ENCODE peak calls at places on chromosomes 5 and 9, in five cellular contexts. U is mammary epithelial cell, C is HAP-1, M is breast epithelium, D is neuronal stem cell. V is an unnamed sample.

GRCh38 chr5:14914603-14915277 is 43.2 kb upstream of the ANKH start:
- DNase-seq in M (no peak), U (peak; percentile 67), C (no peak), D (no peak), V (no peak)

GRCh38 chr9:95924955-95925354 is 49.5 kb downstream of the ERCC6L2 start:
- DNase-seq in M (no peak), U (no peak), D (no peak), C (no peak), V (no peak)

GRCh38 chr9:108296056-108296455 is 559.7 kb downstream of the ACTL7B start:
- DNase-seq in D (no peak), C (no peak), M (no peak), U (peak; percentile 83), V (no peak)

GRCh38 chr9:71767421-71768321 is 642 bp downstream of the CEMIP2 start:
- DNase-seq in U (no peak), D (peak; percentile 59), C (peak; percentile 76), M (peak; percentile 55), V (no peak)

GRCh38 chr9:106653111-106653697 is 209.8 kb upstream of the ZNF462 start:
- DNase-seq in M (no peak), C (no peak), D (no peak), U (no peak), V (no peak)

GRCh38 chr5:180596668-180597231 is 5.5 kb upstream of the SCGB3A1 start:
- DNase-seq in C (no peak), U (no peak), M (peak; percentile 71), D (no peak), V (no peak)

GRCh38 chr9:78871452-78872331 is 574.8 kb downstream of the PSAT1 start:
- DNase-seq in M (no peak), U (peak; percentile 88), C (no peak), D (no peak), V (no peak)

GRCh38 chr5:96483878-96484277 is 50.8 kb upstream of the PCSK1 start:
- DNase-seq in C (peak; percentile 8), U (peak; percentile 41), M (no peak), D (peak; percentile 45), V (no peak)

DNA sequence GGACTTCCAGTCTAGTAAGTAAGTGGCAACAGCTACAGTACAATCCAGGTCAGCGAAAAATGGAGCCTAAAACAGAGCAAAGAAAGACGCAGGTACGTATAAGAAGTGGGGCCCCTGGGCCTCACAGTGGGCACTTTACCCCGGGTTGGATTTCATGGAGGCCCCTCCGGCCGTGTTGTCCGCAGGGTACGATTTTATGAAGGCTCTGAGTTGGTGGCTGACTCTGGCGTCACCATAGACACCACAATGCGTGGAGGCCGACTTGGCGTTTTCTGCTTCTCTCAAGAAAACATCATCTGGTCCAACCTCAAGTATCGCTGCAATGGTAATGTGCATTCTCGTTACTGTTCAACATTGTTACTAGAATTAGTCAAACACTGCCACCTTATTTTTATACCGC is 47.1 kb downstream of the THBS4 start:
- DNase-seq in D (no peak), U (no peak), C (no peak), M (no peak), V (no peak)
- H3K4me3 ChIP-seq in D (no peak overlapping the region), U (no peak overlapping the region), C (no peak overlapping the region), M (peak overlapping the region; percentile 47), V (no peak overlapping the region)

GRCh38 chr9:98770717-98771116 is 25.6 kb downstream of the ANKS6 start:
- DNase-seq in M (no peak), D (no peak), U (no peak), C (no peak), V (no peak)
- H3K4me1 ChIP-seq in M (no peaks in the 10 kb centered on the region), D (no peaks in the 10 kb centered on the region), U (peaks cover under 1% of the 10 kb centered on the region), C (no peaks in the 10 kb centered on the region), V (no peaks in the 10 kb centered on the region)

GRCh38 chr9:121610638-121610953 is 40.8 kb upstream of the DAB2IP start:
- DNase-seq in D (no peak), M (no peak), C (no peak), U (no peak), V (no peak)

GRCh38 chr9:121616356-121616755 is 35.1 kb upstream of the DAB2IP start:
- DNase-seq in M (no peak), C (no peak), D (no peak), U (no peak), V (no peak)

GRCh38 chr9:121612511-121612998 is 38.9 kb upstream of the DAB2IP start:
- DNase-seq in U (peak; percentile 51), C (no peak), D (no peak), M (no peak), V (peak; percentile 14)

GRCh38 chr9:121609845-121610637 is 41.4 kb upstream of the DAB2IP start:
- DNase-seq in U (peak; percentile 87), D (no peak), M (peak; percentile 73), C (no peak), V (no peak)

DNA sequence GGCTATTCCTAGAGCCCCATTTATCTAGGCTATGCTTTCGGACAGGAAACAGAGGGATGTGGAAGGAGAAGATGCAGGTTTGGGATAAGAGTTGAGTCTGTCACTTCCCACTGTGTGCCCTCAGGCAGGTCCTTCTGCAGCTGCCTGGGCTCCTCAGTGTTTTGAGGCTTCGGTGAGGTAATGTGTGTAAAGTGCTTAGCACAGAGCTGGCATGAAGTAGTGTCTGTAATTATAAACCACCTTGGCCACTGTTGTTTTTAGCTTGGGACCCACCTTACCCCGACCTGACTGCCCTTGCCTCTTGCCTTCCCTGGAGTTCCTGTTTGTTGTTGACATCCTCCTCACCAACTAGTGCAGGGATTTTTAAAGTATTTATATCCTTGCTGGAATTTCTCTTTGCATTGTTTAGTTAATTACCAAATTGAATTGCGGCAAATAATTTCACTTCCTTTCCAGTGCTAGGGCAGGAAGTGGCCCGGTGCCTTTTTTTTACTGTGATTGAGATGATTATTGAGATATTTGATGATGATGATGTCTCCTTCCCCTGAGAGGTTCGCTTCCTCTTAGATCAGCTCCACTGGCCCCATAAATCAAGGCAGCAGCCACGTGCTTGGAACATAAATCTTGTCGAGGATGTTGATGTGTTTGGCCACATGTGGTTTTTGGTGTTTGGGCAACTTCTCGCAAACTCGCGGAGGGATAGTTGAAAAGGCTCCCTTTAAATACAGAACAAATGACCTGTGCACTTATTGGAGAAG is 38.2 kb upstream of the DAB2IP start:
- DNase-seq in D (no peak), C (no peak), U (no peak), M (no peak), V (peak; percentile 12)
- H3K4me3 ChIP-seq in D (no peak overlapping the region), C (no peak overlapping the region), U (no peak overlapping the region), M (no peak overlapping the region), V (no peak overlapping the region)

GRCh38 chr5:132410451-132411381 is 41.2 kb downstream of the SLC22A5 start:
- DNase-seq in U (no peak), M (no peak), D (peak; percentile 70), C (peak; percentile 54), V (peak; percentile 81)
- H3K4me1 ChIP-seq in U (peaks cover 24% of the 10 kb centered on the region), M (peaks cover 21% of the 10 kb centered on the region), D (peaks cover 3% of the 10 kb centered on the region), C (peaks cover 11% of the 10 kb centered on the region), V (peaks cover 70% of the 10 kb centered on the region)

GRCh38 chr9:129209109-129209508 is 31.0 kb upstream of the IER5L start:
- DNase-seq in C (no peak), D (no peak), U (no peak), M (no peak), V (no peak)
- H3K4me3 ChIP-seq in C (no peak overlapping the region), D (no peak overlapping the region), U (no peak overlapping the region), M (no peak overlapping the region), V (no peak overlapping the region)

DNA sequence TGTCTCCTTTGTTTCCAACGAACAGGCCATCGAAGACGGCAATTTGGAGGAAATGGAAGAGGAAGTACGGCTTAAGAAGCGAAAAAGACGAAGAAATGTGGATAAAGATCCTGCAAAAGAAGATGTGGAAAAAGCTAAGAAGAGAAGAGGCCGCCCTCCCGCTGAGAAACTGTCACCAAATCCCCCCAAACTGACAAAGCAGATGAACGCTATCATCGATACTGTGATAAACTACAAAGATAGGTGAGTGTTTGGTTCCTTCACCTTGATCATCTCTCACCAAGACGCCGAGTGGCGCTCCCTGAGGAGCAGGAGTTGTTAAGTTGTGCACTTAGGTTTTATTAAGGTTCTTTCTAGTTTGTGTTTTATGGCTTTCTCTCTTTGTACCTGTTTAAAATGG is 146.5 kb downstream of the SMARCA2 start:
- DNase-seq in D (no peak), M (no peak), U (no peak), C (no peak), V (no peak)
- H3K4me1 ChIP-seq in D (peaks cover 19% of the 10 kb centered on the region), M (peaks cover 8% of the 10 kb centered on the region), U (peaks cover 19% of the 10 kb centered on the region), C (peaks cover 37% of the 10 kb centered on the region), V (peaks cover 46% of the 10 kb centered on the region)

DNA sequence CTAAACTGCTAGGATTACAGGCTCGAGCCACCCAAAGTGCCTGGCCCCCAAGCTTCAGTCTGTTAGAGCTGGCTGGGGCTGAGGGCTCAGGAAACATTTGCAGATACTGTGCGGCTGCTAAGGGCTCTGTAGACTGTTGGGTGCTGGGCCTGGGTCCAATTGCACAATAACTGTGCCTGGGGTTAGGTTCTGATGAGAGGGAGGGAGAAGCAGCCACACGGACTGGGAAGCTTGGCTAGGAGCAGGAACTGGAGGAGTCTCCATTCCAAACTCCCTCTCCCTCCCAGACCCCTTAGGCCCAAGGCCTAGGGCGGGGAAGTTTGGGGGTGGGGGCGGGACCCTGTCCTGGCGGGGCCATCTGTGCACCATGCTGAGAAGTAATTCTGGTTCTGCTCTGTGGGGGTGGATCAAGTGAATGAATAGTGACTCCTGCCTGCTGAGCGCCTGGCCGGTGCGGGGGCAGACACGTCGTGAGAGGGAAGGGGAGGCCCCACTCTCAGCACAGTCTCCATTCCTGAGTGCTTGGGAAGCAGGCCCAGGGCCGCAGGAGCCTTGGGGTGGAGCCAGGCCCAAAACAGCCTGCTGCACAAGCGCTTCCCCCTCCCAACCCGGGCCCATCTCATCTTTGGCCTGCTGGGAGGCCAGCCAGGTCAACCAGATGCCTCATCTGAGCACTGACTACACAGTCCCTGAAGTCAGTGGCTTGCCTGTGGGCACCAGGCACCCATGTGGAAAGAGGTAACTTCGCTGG is 1.5 kb downstream of the ASS1 start:
- DNase-seq in U (peak; percentile 23), C (no peak), D (no peak), M (peak; percentile 77), V (no peak)
- H3K4me3 ChIP-seq in U (peak overlapping the region; percentile 62), C (peak overlapping the region; percentile 63), D (no peak overlapping the region), M (peak overlapping the region; percentile 65), V (no peak overlapping the region)

DNA sequence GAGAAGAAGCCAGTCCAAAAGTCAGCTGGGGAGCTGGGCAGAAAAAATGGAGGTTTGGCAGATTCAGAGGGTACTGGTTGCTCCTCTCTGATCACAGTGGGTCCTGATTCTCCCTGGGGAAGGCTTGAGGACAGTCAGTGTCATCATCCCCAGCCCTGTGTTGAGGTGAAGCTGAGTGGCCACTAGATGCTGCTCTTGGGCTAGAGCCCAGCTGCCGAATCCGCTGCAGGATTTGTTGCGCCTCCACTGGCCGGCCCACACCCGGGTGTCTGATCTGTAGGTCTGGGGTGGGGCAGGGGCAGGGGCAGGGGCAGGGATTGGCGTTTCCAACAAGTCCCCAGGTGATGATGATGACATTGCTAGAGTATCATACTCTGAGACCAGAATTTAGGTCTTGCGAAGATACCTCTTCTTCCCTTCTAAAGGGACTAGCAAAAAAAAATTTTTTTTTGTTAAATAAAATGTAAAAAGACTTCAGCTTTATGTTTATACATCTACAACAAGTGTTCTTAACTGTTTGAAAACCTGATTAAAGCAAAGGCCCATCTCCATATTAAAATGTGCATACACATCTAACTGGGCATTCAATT is 106.8 kb downstream of the PDE6A start:
- DNase-seq in D (peak; percentile 46), U (peak; percentile 56), M (peak; percentile 68), C (peak; percentile 25), V (no peak)
- H3K4me1 ChIP-seq in D (peaks cover 30% of the 10 kb centered on the region), U (peaks cover 18% of the 10 kb centered on the region), M (no peaks in the 10 kb centered on the region), C (no peaks in the 10 kb centered on the region), V (no peaks in the 10 kb centered on the region)

DNA sequence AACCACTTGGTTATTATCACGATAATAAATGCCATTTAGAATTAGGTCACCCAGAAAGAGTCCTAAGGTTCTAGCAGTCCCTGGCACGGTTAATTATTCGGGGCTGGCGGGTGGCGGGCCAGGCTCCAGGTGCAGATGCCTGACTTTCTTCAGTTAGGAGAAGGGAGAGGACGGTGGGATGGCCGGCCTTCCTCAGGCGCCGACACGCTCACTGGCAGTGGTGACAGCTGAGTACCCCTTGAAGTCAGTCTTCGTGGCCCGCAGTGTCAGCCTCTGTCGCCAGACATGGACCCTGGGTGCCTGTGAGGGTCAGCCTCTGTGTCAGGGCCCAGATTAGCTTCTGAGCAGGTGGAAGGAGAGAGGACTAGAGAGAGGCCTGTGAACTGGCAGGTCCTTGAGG is 21.1 kb upstream of the EXOC3 start:
- DNase-seq in D (no peak), M (no peak), C (no peak), U (no peak), V (no peak)
- H3K4me3 ChIP-seq in D (no peak overlapping the region), M (no peak overlapping the region), C (no peak overlapping the region), U (no peak overlapping the region), V (no peak overlapping the region)